ENCODE peak calls at places on chromosome X, in seven cellular contexts. One of them, this sample, is unnamed.
A peak's percentile ranks its signal among the peaks of the same experiment; 100 is the strongest.

GRCh38 chrX:119272882-119273806 is 37.1 kb downstream of the PGRMC1 start:
- DNase-seq in upper lobe of right lung: peak; percentile 58
- DNase-seq in dorsolateral prefrontal cortex: no peak
- DNase-seq in ovary: peak; percentile 12
- DNase-seq in fibroblast of lung: peak; percentile 44
- DNase-seq in aorta: peak; percentile 62
- DNase-seq in lower lobe of right lung: peak; percentile 52
- DNase-seq in this sample: no peak

GRCh38 chrX:50812995-50813842 is 775 bp downstream of the SHROOM4 start:
- DNase-seq in upper lobe of right lung: peak; percentile 69
- DNase-seq in dorsolateral prefrontal cortex: peak; percentile 34
- DNase-seq in ovary: peak; percentile 9
- DNase-seq in fibroblast of lung: peak; percentile 39
- DNase-seq in aorta: peak; percentile 57
- DNase-seq in lower lobe of right lung: peak; percentile 53
- DNase-seq in this sample: no peak

GRCh38 chrX:39850630-39851152 is 247.1 kb downstream of the BCOR start:
- DNase-seq in upper lobe of right lung: no peak
- DNase-seq in dorsolateral prefrontal cortex: no peak
- DNase-seq in ovary: no peak
- DNase-seq in fibroblast of lung: peak; percentile 33
- DNase-seq in aorta: no peak
- DNase-seq in lower lobe of right lung: no peak
- DNase-seq in this sample: no peak

GRCh38 chrX:81336455-81337144 is 134.7 kb downstream of the SH3BGRL start:
- DNase-seq in upper lobe of right lung: no peak
- DNase-seq in dorsolateral prefrontal cortex: no peak
- DNase-seq in ovary: no peak
- DNase-seq in fibroblast of lung: peak; percentile 55
- DNase-seq in aorta: no peak
- DNase-seq in lower lobe of right lung: no peak
- DNase-seq in this sample: no peak

GRCh38 chrX:68060506-68061205 is 372.6 kb downstream of the OPHN1 start:
- DNase-seq in upper lobe of right lung: no peak
- DNase-seq in dorsolateral prefrontal cortex: no peak
- DNase-seq in ovary: no peak
- DNase-seq in fibroblast of lung: no peak
- DNase-seq in aorta: no peak
- DNase-seq in lower lobe of right lung: no peak
- DNase-seq in this sample: no peak

GRCh38 chrX:68254738-68255645 is 178.3 kb downstream of the OPHN1 start:
- DNase-seq in upper lobe of right lung: no peak
- DNase-seq in dorsolateral prefrontal cortex: no peak
- DNase-seq in ovary: no peak
- DNase-seq in fibroblast of lung: no peak
- DNase-seq in aorta: no peak
- DNase-seq in lower lobe of right lung: no peak
- DNase-seq in this sample: no peak

GRCh38 chrX:37315511-37316248 is 33.5 kb upstream of the PRRG1 start:
- DNase-seq in upper lobe of right lung: no peak
- DNase-seq in dorsolateral prefrontal cortex: no peak
- DNase-seq in ovary: no peak
- DNase-seq in fibroblast of lung: no peak
- DNase-seq in aorta: no peak
- DNase-seq in lower lobe of right lung: no peak
- DNase-seq in this sample: no peak

GRCh38 chrX:105872921-105873320 is 50.6 kb downstream of the NRK start:
- DNase-seq in upper lobe of right lung: no peak
- DNase-seq in dorsolateral prefrontal cortex: no peak
- DNase-seq in ovary: no peak
- DNase-seq in fibroblast of lung: peak; percentile 12
- DNase-seq in aorta: no peak
- DNase-seq in lower lobe of right lung: no peak
- DNase-seq in this sample: no peak

GRCh38 chrX:13092455-13092941 is 48.1 kb upstream of the FAM9C start:
- DNase-seq in upper lobe of right lung: peak; percentile 74
- DNase-seq in dorsolateral prefrontal cortex: no peak
- DNase-seq in ovary: no peak
- DNase-seq in fibroblast of lung: no peak
- DNase-seq in aorta: peak; percentile 69
- DNase-seq in lower lobe of right lung: peak; percentile 72
- DNase-seq in this sample: no peak

GRCh38 chrX:108160309-108160708 is 68.7 kb downstream of the ATG4A start:
- DNase-seq in upper lobe of right lung: no peak
- DNase-seq in dorsolateral prefrontal cortex: no peak
- DNase-seq in ovary: no peak
- DNase-seq in fibroblast of lung: no peak
- DNase-seq in aorta: no peak
- DNase-seq in lower lobe of right lung: no peak
- DNase-seq in this sample: no peak
- H3K27ac ChIP-seq in upper lobe of right lung: no peak overlapping the region
- H3K27ac ChIP-seq in dorsolateral prefrontal cortex: no peak overlapping the region
- H3K27ac ChIP-seq in ovary: no peak overlapping the region
- H3K27ac ChIP-seq in fibroblast of lung: no peak overlapping the region
- H3K27ac ChIP-seq in aorta: no peak overlapping the region
- H3K27ac ChIP-seq in lower lobe of right lung: no peak overlapping the region
- H3K27ac ChIP-seq in this sample: no peak overlapping the region

GRCh38 chrX:283115-283845 is 2.1 kb downstream of the PLCXD1 start:
- DNase-seq in upper lobe of right lung: peak; percentile 91
- DNase-seq in dorsolateral prefrontal cortex: peak; percentile 90
- DNase-seq in ovary: peak; percentile 87
- DNase-seq in fibroblast of lung: peak; percentile 86
- DNase-seq in aorta: peak; percentile 94
- DNase-seq in lower lobe of right lung: peak; percentile 93
- DNase-seq in this sample: no peak
- H3K27ac ChIP-seq in upper lobe of right lung: peak overlapping the region; percentile 18
- H3K27ac ChIP-seq in dorsolateral prefrontal cortex: peak overlapping the region; percentile 65
- H3K27ac ChIP-seq in ovary: peak overlapping the region; percentile 67
- H3K27ac ChIP-seq in fibroblast of lung: peak overlapping the region; percentile 71
- H3K27ac ChIP-seq in aorta: no peak overlapping the region
- H3K27ac ChIP-seq in lower lobe of right lung: peak overlapping the region; percentile 46
- H3K27ac ChIP-seq in this sample: peak overlapping the region; percentile 21

DNA sequence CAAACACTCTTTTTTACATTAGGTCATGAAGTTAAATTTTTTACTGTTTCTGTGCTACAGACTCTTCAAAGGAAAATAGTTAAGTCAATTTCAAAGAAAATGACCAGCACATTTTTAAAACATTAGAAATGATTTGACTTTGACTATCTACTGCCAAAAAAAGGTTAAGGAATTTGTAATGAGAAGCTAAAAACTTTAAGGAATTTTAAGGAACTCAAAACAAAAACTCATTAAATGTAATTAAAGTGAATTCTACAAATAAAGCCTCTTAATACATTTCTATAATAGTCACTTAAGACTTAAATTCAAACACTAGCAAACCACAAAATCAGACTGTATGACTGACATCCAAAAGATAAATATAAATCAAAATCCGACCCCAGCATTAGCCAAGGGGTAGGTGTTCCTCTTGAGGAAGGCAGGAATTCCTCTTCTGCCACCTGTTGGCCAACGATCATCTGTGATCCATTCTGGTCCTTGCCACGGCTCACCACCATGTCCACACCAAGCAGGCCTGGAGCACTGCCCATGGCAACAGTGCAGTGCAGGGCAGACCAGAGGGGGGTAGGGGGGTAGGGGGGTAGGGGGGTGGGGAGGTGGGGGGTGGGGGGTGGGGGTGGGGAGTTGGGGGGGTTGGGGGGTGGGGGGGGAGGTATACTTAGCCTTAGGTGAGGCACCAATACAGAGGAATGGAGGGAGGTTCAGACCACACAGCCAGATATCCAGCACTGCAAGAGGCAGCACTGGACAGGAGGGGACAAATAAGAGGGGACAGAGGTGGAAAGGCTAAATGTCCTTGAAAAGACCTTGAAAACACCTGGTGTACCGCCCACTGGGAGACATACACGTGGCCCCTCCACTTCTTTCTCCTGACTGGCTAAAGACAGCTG is 287.4 kb downstream of the CHIC1 start:
- DNase-seq in upper lobe of right lung: no peak
- DNase-seq in dorsolateral prefrontal cortex: no peak
- DNase-seq in ovary: peak; percentile 35
- DNase-seq in fibroblast of lung: peak; percentile 9
- DNase-seq in aorta: no peak
- DNase-seq in lower lobe of right lung: no peak
- DNase-seq in this sample: no peak
- H3K27ac ChIP-seq in upper lobe of right lung: no peak overlapping the region
- H3K27ac ChIP-seq in dorsolateral prefrontal cortex: peak overlapping the region; percentile 70
- H3K27ac ChIP-seq in ovary: no peak overlapping the region
- H3K27ac ChIP-seq in fibroblast of lung: no peak overlapping the region
- H3K27ac ChIP-seq in aorta: no peak overlapping the region
- H3K27ac ChIP-seq in lower lobe of right lung: no peak overlapping the region
- H3K27ac ChIP-seq in this sample: no peak overlapping the region

GRCh38 chrX:66001596-66001995 is 38.3 kb downstream of the VSIG4 start:
- DNase-seq in upper lobe of right lung: no peak
- DNase-seq in dorsolateral prefrontal cortex: no peak
- DNase-seq in ovary: no peak
- DNase-seq in fibroblast of lung: no peak
- DNase-seq in aorta: no peak
- DNase-seq in lower lobe of right lung: no peak
- DNase-seq in this sample: no peak
- H3K27ac ChIP-seq in upper lobe of right lung: no peak overlapping the region
- H3K27ac ChIP-seq in dorsolateral prefrontal cortex: no peak overlapping the region
- H3K27ac ChIP-seq in ovary: no peak overlapping the region
- H3K27ac ChIP-seq in fibroblast of lung: no peak overlapping the region
- H3K27ac ChIP-seq in aorta: no peak overlapping the region
- H3K27ac ChIP-seq in lower lobe of right lung: no peak overlapping the region
- H3K27ac ChIP-seq in this sample: no peak overlapping the region

GRCh38 chrX:149539283-149540132 is 1.3 kb upstream of the EOLA1 start:
- DNase-seq in upper lobe of right lung: peak; percentile 94
- DNase-seq in dorsolateral prefrontal cortex: peak; percentile 75
- DNase-seq in ovary: peak; percentile 86
- DNase-seq in fibroblast of lung: peak; percentile 92
- DNase-seq in aorta: peak; percentile 94
- DNase-seq in lower lobe of right lung: peak; percentile 92
- DNase-seq in this sample: peak; percentile 87
- H3K27ac ChIP-seq in upper lobe of right lung: peak overlapping the region; percentile 55
- H3K27ac ChIP-seq in dorsolateral prefrontal cortex: peak overlapping the region; percentile 14
- H3K27ac ChIP-seq in ovary: peak overlapping the region; percentile 38
- H3K27ac ChIP-seq in fibroblast of lung: peak overlapping the region; percentile 50
- H3K27ac ChIP-seq in aorta: no peak overlapping the region
- H3K27ac ChIP-seq in lower lobe of right lung: peak overlapping the region; percentile 72
- H3K27ac ChIP-seq in this sample: peak overlapping the region; percentile 80

This sample was measured in caudate nucleus.